ENCODE peak calls at places on chromosomes 11 and 22, in four cellular contexts. L is C1 segment of cervical spinal cord; X is cardiac muscle cell; T is CD8-positive, alpha-beta T cell. U is an unnamed sample.

GRCh38 chr11:46050065-46050464 is 71.2 kb downstream of the PHF21A start:
- DNase-seq in L (no peak), X (peak), T (no peak), U (no peak)

GRCh38 chr11:66950113-66950535 is 8.1 kb downstream of the PC start:
- DNase-seq in L (no peak), X (no peak), T (no peak), U (no peak)

GRCh38 chr11:44178381-44178780 is 82.9 kb downstream of the EXT2 start:
- DNase-seq in L (no peak), X (peak), T (no peak), U (no peak)

GRCh38 chr22:49574205-49574604 is 253.5 kb downstream of the BRD1 start:
- DNase-seq in L (no peak), X (no peak), T (no peak), U (no peak)

GRCh38 chr11:428295-428694 is 13.5 kb upstream of the SIGIRR start:
- DNase-seq in L (no peak), X (no peak), T (no peak), U (no peak)

GRCh38 chr11:78226684-78227680 is 38.3 kb downstream of the USP35 start:
- DNase-seq in L (no peak), X (no peak), T (no peak), U (no peak)

GRCh38 chr11:62306227-62306626 is 7.4 kb upstream of the SCGB1D4 start:
- DNase-seq in L (no peak), X (no peak), T (no peak), U (no peak)

GRCh38 chr11:12150831-12151382 is 40.5 kb downstream of the MICAL2 start:
- DNase-seq in L (no peak), X (no peak), T (no peak), U (no peak)

GRCh38 chr11:20501971-20502370 is 97.4 kb upstream of the SLC6A5 start:
- DNase-seq in L (no peak), X (no peak), T (no peak), U (no peak)

GRCh38 chr11:67288452-67289225 is 464 bp upstream of the ANKRD13D start:
- DNase-seq in L (peak), X (peak), T (peak), U (peak)

GRCh38 chr11:107928767-107929507 is 689 bp downstream of the RAB39A start:
- DNase-seq in L (peak), X (peak), T (no peak), U (no peak)

GRCh38 chr22:41057076-41057475 is 35.3 kb upstream of the EP300 start:
- DNase-seq in L (no peak), X (no peak), T (no peak), U (no peak)

U was measured in frontal cortex.